ENCODE peak calls at places on chromosomes 5 and 9, in ten cellular contexts. One of them, this sample, is unnamed.

GRCh38 chr5:173714551-173715428 is 98.3 kb upstream of the BOD1 start:
- DNase-seq in T1000: peak
- DNase-seq in fibroblast of the conjunctiva: peak
- DNase-seq in pons: no peak
- DNase-seq in tibial artery: no peak
- DNase-seq in caudate nucleus: no peak
- DNase-seq in AG20443: peak
- DNase-seq in NCI-H1436 treated with DMSO at 0.1 percent for 48 hours: no peak
- DNase-seq in right lobe of liver: no peak
- DNase-seq in stimulated activated CD4-positive, alpha-beta T cell treated with anti-CD3 and anti-CD28 coated beads, Interleukin-2, amount 100 ng/mL, for 48 hours: no peak
- DNase-seq in this sample: peak

GRCh38 chr9:127838375-127839078 is 15.9 kb downstream of the ENG start:
- DNase-seq in caudate nucleus: no peak
- DNase-seq in AG20443: peak
- DNase-seq in T1000: peak
- DNase-seq in right lobe of liver: peak
- DNase-seq in pons: no peak
- DNase-seq in NCI-H1436 treated with DMSO at 0.1 percent for 48 hours: no peak
- DNase-seq in fibroblast of the conjunctiva: peak
- DNase-seq in stimulated activated CD4-positive, alpha-beta T cell treated with anti-CD3 and anti-CD28 coated beads, Interleukin-2, amount 100 ng/mL, for 48 hours: no peak
- DNase-seq in tibial artery: peak
- DNase-seq in this sample: peak

GRCh38 chr5:159478950-159479349 is 148.7 kb upstream of the IL12B start:
- DNase-seq in fibroblast of the conjunctiva: no peak
- DNase-seq in AG20443: no peak
- DNase-seq in T1000: no peak
- DNase-seq in caudate nucleus: no peak
- DNase-seq in tibial artery: no peak
- DNase-seq in right lobe of liver: no peak
- DNase-seq in pons: no peak
- DNase-seq in stimulated activated CD4-positive, alpha-beta T cell treated with anti-CD3 and anti-CD28 coated beads, Interleukin-2, amount 100 ng/mL, for 48 hours: no peak
- DNase-seq in NCI-H1436 treated with DMSO at 0.1 percent for 48 hours: no peak
- DNase-seq in this sample: no peak

GRCh38 chr9:98688710-98689495 is 19.8 kb downstream of the GABBR2 start:
- DNase-seq in tibial artery: no peak
- DNase-seq in AG20443: no peak
- DNase-seq in caudate nucleus: no peak
- DNase-seq in stimulated activated CD4-positive, alpha-beta T cell treated with anti-CD3 and anti-CD28 coated beads, Interleukin-2, amount 100 ng/mL, for 48 hours: no peak
- DNase-seq in fibroblast of the conjunctiva: no peak
- DNase-seq in NCI-H1436 treated with DMSO at 0.1 percent for 48 hours: no peak
- DNase-seq in right lobe of liver: no peak
- DNase-seq in T1000: no peak
- DNase-seq in pons: no peak
- DNase-seq in this sample: no peak

GRCh38 chr5:76622973-76623596 is at the start of gene F2RL2:
- DNase-seq in right lobe of liver: no peak
- DNase-seq in caudate nucleus: no peak
- DNase-seq in pons: no peak
- DNase-seq in NCI-H1436 treated with DMSO at 0.1 percent for 48 hours: no peak
- DNase-seq in tibial artery: no peak
- DNase-seq in AG20443: peak
- DNase-seq in stimulated activated CD4-positive, alpha-beta T cell treated with anti-CD3 and anti-CD28 coated beads, Interleukin-2, amount 100 ng/mL, for 48 hours: no peak
- DNase-seq in fibroblast of the conjunctiva: peak
- DNase-seq in T1000: no peak
- DNase-seq in this sample: peak

GRCh38 chr9:119283118-119283794 is 86.0 kb downstream of the BRINP1 start:
- DNase-seq in AG20443: peak
- DNase-seq in tibial artery: peak
- DNase-seq in fibroblast of the conjunctiva: no peak
- DNase-seq in NCI-H1436 treated with DMSO at 0.1 percent for 48 hours: no peak
- DNase-seq in stimulated activated CD4-positive, alpha-beta T cell treated with anti-CD3 and anti-CD28 coated beads, Interleukin-2, amount 100 ng/mL, for 48 hours: no peak
- DNase-seq in caudate nucleus: no peak
- DNase-seq in pons: no peak
- DNase-seq in right lobe of liver: no peak
- DNase-seq in T1000: no peak
- DNase-seq in this sample: no peak

GRCh38 chr9:95004452-95005275 is 278.2 kb downstream of the AOPEP start:
- DNase-seq in AG20443: peak
- DNase-seq in right lobe of liver: peak
- DNase-seq in NCI-H1436 treated with DMSO at 0.1 percent for 48 hours: no peak
- DNase-seq in T1000: no peak
- DNase-seq in caudate nucleus: no peak
- DNase-seq in tibial artery: peak
- DNase-seq in stimulated activated CD4-positive, alpha-beta T cell treated with anti-CD3 and anti-CD28 coated beads, Interleukin-2, amount 100 ng/mL, for 48 hours: peak
- DNase-seq in fibroblast of the conjunctiva: no peak
- DNase-seq in pons: no peak
- DNase-seq in this sample: no peak

GRCh38 chr5:140181002-140181483 is 6.1 kb downstream of the CYSTM1 start:
- DNase-seq in pons: no peak
- DNase-seq in caudate nucleus: no peak
- DNase-seq in T1000: no peak
- DNase-seq in fibroblast of the conjunctiva: no peak
- DNase-seq in right lobe of liver: no peak
- DNase-seq in stimulated activated CD4-positive, alpha-beta T cell treated with anti-CD3 and anti-CD28 coated beads, Interleukin-2, amount 100 ng/mL, for 48 hours: no peak
- DNase-seq in NCI-H1436 treated with DMSO at 0.1 percent for 48 hours: no peak
- DNase-seq in tibial artery: no peak
- DNase-seq in AG20443: no peak
- DNase-seq in this sample: no peak

GRCh38 chr5:150608991-150609390 is 31.5 kb upstream of the SYNPO start:
- DNase-seq in stimulated activated CD4-positive, alpha-beta T cell treated with anti-CD3 and anti-CD28 coated beads, Interleukin-2, amount 100 ng/mL, for 48 hours: no peak
- DNase-seq in AG20443: no peak
- DNase-seq in NCI-H1436 treated with DMSO at 0.1 percent for 48 hours: no peak
- DNase-seq in caudate nucleus: no peak
- DNase-seq in right lobe of liver: no peak
- DNase-seq in fibroblast of the conjunctiva: no peak
- DNase-seq in tibial artery: no peak
- DNase-seq in pons: no peak
- DNase-seq in T1000: no peak
- DNase-seq in this sample: no peak

GRCh38 chr9:70407081-70407503 is 7.4 kb downstream of the KLF9 start:
- DNase-seq in AG20443: peak
- DNase-seq in caudate nucleus: no peak
- DNase-seq in pons: peak
- DNase-seq in fibroblast of the conjunctiva: no peak
- DNase-seq in T1000: no peak
- DNase-seq in NCI-H1436 treated with DMSO at 0.1 percent for 48 hours: no peak
- DNase-seq in tibial artery: no peak
- DNase-seq in right lobe of liver: no peak
- DNase-seq in stimulated activated CD4-positive, alpha-beta T cell treated with anti-CD3 and anti-CD28 coated beads, Interleukin-2, amount 100 ng/mL, for 48 hours: no peak
- DNase-seq in this sample: peak

GRCh38 chr5:102296229-102296817 is at the start of gene SLCO4C1:
- DNase-seq in pons: peak
- DNase-seq in AG20443: peak
- DNase-seq in right lobe of liver: peak
- DNase-seq in tibial artery: peak
- DNase-seq in fibroblast of the conjunctiva: peak
- DNase-seq in T1000: no peak
- DNase-seq in stimulated activated CD4-positive, alpha-beta T cell treated with anti-CD3 and anti-CD28 coated beads, Interleukin-2, amount 100 ng/mL, for 48 hours: peak
- DNase-seq in NCI-H1436 treated with DMSO at 0.1 percent for 48 hours: peak
- DNase-seq in caudate nucleus: peak
- DNase-seq in this sample: no peak

GRCh38 chr9:126721531-126722098 is 83.2 kb upstream of the ZBTB43 start:
- DNase-seq in NCI-H1436 treated with DMSO at 0.1 percent for 48 hours: no peak
- DNase-seq in AG20443: no peak
- DNase-seq in caudate nucleus: no peak
- DNase-seq in T1000: no peak
- DNase-seq in tibial artery: no peak
- DNase-seq in fibroblast of the conjunctiva: no peak
- DNase-seq in pons: no peak
- DNase-seq in right lobe of liver: no peak
- DNase-seq in stimulated activated CD4-positive, alpha-beta T cell treated with anti-CD3 and anti-CD28 coated beads, Interleukin-2, amount 100 ng/mL, for 48 hours: no peak
- DNase-seq in this sample: no peak

GRCh38 chr9:7974335-7975005 is 174.9 kb upstream of the DMAC1 start:
- DNase-seq in fibroblast of the conjunctiva: no peak
- DNase-seq in caudate nucleus: no peak
- DNase-seq in tibial artery: no peak
- DNase-seq in pons: no peak
- DNase-seq in right lobe of liver: no peak
- DNase-seq in AG20443: no peak
- DNase-seq in stimulated activated CD4-positive, alpha-beta T cell treated with anti-CD3 and anti-CD28 coated beads, Interleukin-2, amount 100 ng/mL, for 48 hours: no peak
- DNase-seq in T1000: no peak
- DNase-seq in NCI-H1436 treated with DMSO at 0.1 percent for 48 hours: no peak
- DNase-seq in this sample: no peak

GRCh38 chr5:91194861-91195460 is 188.2 kb downstream of the ARRDC3 start:
- DNase-seq in tibial artery: no peak
- DNase-seq in caudate nucleus: no peak
- DNase-seq in stimulated activated CD4-positive, alpha-beta T cell treated with anti-CD3 and anti-CD28 coated beads, Interleukin-2, amount 100 ng/mL, for 48 hours: no peak
- DNase-seq in NCI-H1436 treated with DMSO at 0.1 percent for 48 hours: peak
- DNase-seq in fibroblast of the conjunctiva: no peak
- DNase-seq in right lobe of liver: no peak
- DNase-seq in T1000: no peak
- DNase-seq in AG20443: no peak
- DNase-seq in pons: no peak
- DNase-seq in this sample: no peak

GRCh38 chr9:137878146-137878941 is 762 bp downstream of the CACNA1B start:
- DNase-seq in AG20443: peak
- DNase-seq in NCI-H1436 treated with DMSO at 0.1 percent for 48 hours: no peak
- DNase-seq in T1000: peak
- DNase-seq in caudate nucleus: no peak
- DNase-seq in stimulated activated CD4-positive, alpha-beta T cell treated with anti-CD3 and anti-CD28 coated beads, Interleukin-2, amount 100 ng/mL, for 48 hours: peak
- DNase-seq in right lobe of liver: no peak
- DNase-seq in fibroblast of the conjunctiva: no peak
- DNase-seq in pons: no peak
- DNase-seq in tibial artery: no peak
- DNase-seq in this sample: no peak

GRCh38 chr9:30198463-30199309 is 2185.8 kb upstream of the ACO1 start:
- DNase-seq in AG20443: no peak
- DNase-seq in fibroblast of the conjunctiva: no peak
- DNase-seq in caudate nucleus: no peak
- DNase-seq in T1000: no peak
- DNase-seq in NCI-H1436 treated with DMSO at 0.1 percent for 48 hours: no peak
- DNase-seq in tibial artery: no peak
- DNase-seq in right lobe of liver: no peak
- DNase-seq in stimulated activated CD4-positive, alpha-beta T cell treated with anti-CD3 and anti-CD28 coated beads, Interleukin-2, amount 100 ng/mL, for 48 hours: no peak
- DNase-seq in pons: no peak
- DNase-seq in this sample: no peak

GRCh38 chr9:128160603-128160987 is 530 bp downstream of the BBLN start:
- DNase-seq in AG20443: peak
- DNase-seq in tibial artery: no peak
- DNase-seq in right lobe of liver: no peak
- DNase-seq in fibroblast of the conjunctiva: no peak
- DNase-seq in T1000: no peak
- DNase-seq in pons: no peak
- DNase-seq in stimulated activated CD4-positive, alpha-beta T cell treated with anti-CD3 and anti-CD28 coated beads, Interleukin-2, amount 100 ng/mL, for 48 hours: peak
- DNase-seq in caudate nucleus: no peak
- DNase-seq in NCI-H1436 treated with DMSO at 0.1 percent for 48 hours: no peak
- DNase-seq in this sample: peak

GRCh38 chr5:103315455-103315854 is 56.9 kb downstream of the MACIR start:
- DNase-seq in pons: no peak
- DNase-seq in T1000: no peak
- DNase-seq in caudate nucleus: no peak
- DNase-seq in stimulated activated CD4-positive, alpha-beta T cell treated with anti-CD3 and anti-CD28 coated beads, Interleukin-2, amount 100 ng/mL, for 48 hours: no peak
- DNase-seq in AG20443: no peak
- DNase-seq in fibroblast of the conjunctiva: no peak
- DNase-seq in tibial artery: no peak
- DNase-seq in right lobe of liver: no peak
- DNase-seq in NCI-H1436 treated with DMSO at 0.1 percent for 48 hours: no peak
- DNase-seq in this sample: no peak

GRCh38 chr5:51345106-51345505 is 38.1 kb upstream of the ISL1 start:
- DNase-seq in AG20443: no peak
- DNase-seq in fibroblast of the conjunctiva: no peak
- DNase-seq in tibial artery: no peak
- DNase-seq in stimulated activated CD4-positive, alpha-beta T cell treated with anti-CD3 and anti-CD28 coated beads, Interleukin-2, amount 100 ng/mL, for 48 hours: no peak
- DNase-seq in right lobe of liver: no peak
- DNase-seq in caudate nucleus: no peak
- DNase-seq in NCI-H1436 treated with DMSO at 0.1 percent for 48 hours: no peak
- DNase-seq in T1000: no peak
- DNase-seq in pons: no peak
- DNase-seq in this sample: no peak

GRCh38 chr9:113511856-113512761 is 48.6 kb downstream of the RGS3 start:
- DNase-seq in tibial artery: no peak
- DNase-seq in T1000: no peak
- DNase-seq in AG20443: peak
- DNase-seq in stimulated activated CD4-positive, alpha-beta T cell treated with anti-CD3 and anti-CD28 coated beads, Interleukin-2, amount 100 ng/mL, for 48 hours: peak
- DNase-seq in NCI-H1436 treated with DMSO at 0.1 percent for 48 hours: no peak
- DNase-seq in right lobe of liver: no peak
- DNase-seq in fibroblast of the conjunctiva: no peak
- DNase-seq in pons: no peak
- DNase-seq in caudate nucleus: no peak
- DNase-seq in this sample: no peak

GRCh38 chr5:95686661-95687060 is 3.9 kb upstream of the SPATA9 start:
- DNase-seq in caudate nucleus: no peak
- DNase-seq in T1000: no peak
- DNase-seq in stimulated activated CD4-positive, alpha-beta T cell treated with anti-CD3 and anti-CD28 coated beads, Interleukin-2, amount 100 ng/mL, for 48 hours: no peak
- DNase-seq in pons: no peak
- DNase-seq in right lobe of liver: no peak
- DNase-seq in tibial artery: no peak
- DNase-seq in fibroblast of the conjunctiva: no peak
- DNase-seq in NCI-H1436 treated with DMSO at 0.1 percent for 48 hours: no peak
- DNase-seq in AG20443: no peak
- DNase-seq in this sample: no peak

GRCh38 chr5:2546983-2547382 is 204.5 kb downstream of the IRX2 start:
- DNase-seq in stimulated activated CD4-positive, alpha-beta T cell treated with anti-CD3 and anti-CD28 coated beads, Interleukin-2, amount 100 ng/mL, for 48 hours: no peak
- DNase-seq in NCI-H1436 treated with DMSO at 0.1 percent for 48 hours: no peak
- DNase-seq in right lobe of liver: no peak
- DNase-seq in fibroblast of the conjunctiva: no peak
- DNase-seq in caudate nucleus: no peak
- DNase-seq in AG20443: no peak
- DNase-seq in T1000: no peak
- DNase-seq in pons: no peak
- DNase-seq in tibial artery: no peak
- DNase-seq in this sample: no peak

GRCh38 chr9:98344581-98344980 is 89.1 kb upstream of the TBC1D2 start:
- DNase-seq in right lobe of liver: no peak
- DNase-seq in fibroblast of the conjunctiva: no peak
- DNase-seq in stimulated activated CD4-positive, alpha-beta T cell treated with anti-CD3 and anti-CD28 coated beads, Interleukin-2, amount 100 ng/mL, for 48 hours: no peak
- DNase-seq in tibial artery: no peak
- DNase-seq in pons: no peak
- DNase-seq in AG20443: no peak
- DNase-seq in T1000: no peak
- DNase-seq in caudate nucleus: no peak
- DNase-seq in NCI-H1436 treated with DMSO at 0.1 percent for 48 hours: no peak
- DNase-seq in this sample: no peak

GRCh38 chr5:43268188-43268820 is 44.9 kb downstream of the HMGCS1 start:
- DNase-seq in pons: no peak
- DNase-seq in T1000: no peak
- DNase-seq in stimulated activated CD4-positive, alpha-beta T cell treated with anti-CD3 and anti-CD28 coated beads, Interleukin-2, amount 100 ng/mL, for 48 hours: no peak
- DNase-seq in caudate nucleus: no peak
- DNase-seq in fibroblast of the conjunctiva: no peak
- DNase-seq in right lobe of liver: no peak
- DNase-seq in tibial artery: no peak
- DNase-seq in NCI-H1436 treated with DMSO at 0.1 percent for 48 hours: no peak
- DNase-seq in AG20443: no peak
- DNase-seq in this sample: no peak

GRCh38 chr9:99868845-99869244 is 37.6 kb upstream of the STX17 start:
- DNase-seq in right lobe of liver: no peak
- DNase-seq in fibroblast of the conjunctiva: no peak
- DNase-seq in NCI-H1436 treated with DMSO at 0.1 percent for 48 hours: no peak
- DNase-seq in caudate nucleus: no peak
- DNase-seq in T1000: no peak
- DNase-seq in pons: no peak
- DNase-seq in stimulated activated CD4-positive, alpha-beta T cell treated with anti-CD3 and anti-CD28 coated beads, Interleukin-2, amount 100 ng/mL, for 48 hours: no peak
- DNase-seq in tibial artery: no peak
- DNase-seq in AG20443: no peak
- DNase-seq in this sample: no peak

GRCh38 chr5:1171340-1171941 is 30.0 kb upstream of the SLC6A19 start:
- DNase-seq in tibial artery: no peak
- DNase-seq in fibroblast of the conjunctiva: no peak
- DNase-seq in stimulated activated CD4-positive, alpha-beta T cell treated with anti-CD3 and anti-CD28 coated beads, Interleukin-2, amount 100 ng/mL, for 48 hours: no peak
- DNase-seq in caudate nucleus: no peak
- DNase-seq in T1000: peak
- DNase-seq in right lobe of liver: no peak
- DNase-seq in AG20443: peak
- DNase-seq in NCI-H1436 treated with DMSO at 0.1 percent for 48 hours: no peak
- DNase-seq in pons: no peak
- DNase-seq in this sample: no peak

GRCh38 chr5:138636401-138636944 is 61.3 kb upstream of the HSPA9 start:
- DNase-seq in AG20443: no peak
- DNase-seq in pons: no peak
- DNase-seq in right lobe of liver: no peak
- DNase-seq in NCI-H1436 treated with DMSO at 0.1 percent for 48 hours: no peak
- DNase-seq in fibroblast of the conjunctiva: no peak
- DNase-seq in T1000: no peak
- DNase-seq in caudate nucleus: no peak
- DNase-seq in stimulated activated CD4-positive, alpha-beta T cell treated with anti-CD3 and anti-CD28 coated beads, Interleukin-2, amount 100 ng/mL, for 48 hours: no peak
- DNase-seq in tibial artery: no peak
- DNase-seq in this sample: no peak

GRCh38 chr9:125634040-125634717 is 72.8 kb downstream of the MAPKAP1 start:
- DNase-seq in caudate nucleus: no peak
- DNase-seq in AG20443: no peak
- DNase-seq in pons: no peak
- DNase-seq in right lobe of liver: no peak
- DNase-seq in tibial artery: no peak
- DNase-seq in NCI-H1436 treated with DMSO at 0.1 percent for 48 hours: no peak
- DNase-seq in fibroblast of the conjunctiva: no peak
- DNase-seq in T1000: no peak
- DNase-seq in stimulated activated CD4-positive, alpha-beta T cell treated with anti-CD3 and anti-CD28 coated beads, Interleukin-2, amount 100 ng/mL, for 48 hours: no peak
- DNase-seq in this sample: no peak

This sample was measured in amniotic stem cell.